ENCODE peak calls at places on chromosomes 11 and 22, in eight cellular contexts. One of them, this sample, is unnamed.

GRCh38 chr11:61495801-61496601 is 12.5 kb upstream of the LRRC10B start:
- DNase-seq in psoas muscle: no peak
- DNase-seq in adrenal gland: peak; percentile 34
- DNase-seq in sigmoid colon: no peak
- DNase-seq in AG04450: peak; percentile 42
- DNase-seq in tibial nerve: no peak
- DNase-seq in pancreas: no peak
- DNase-seq in foreskin fibroblast: no peak
- DNase-seq in this sample: no peak

GRCh38 chr11:87251560-87251959 is 213.8 kb downstream of the TMEM135 start:
- DNase-seq in psoas muscle: no peak
- DNase-seq in adrenal gland: no peak
- DNase-seq in sigmoid colon: no peak
- DNase-seq in AG04450: no peak
- DNase-seq in tibial nerve: no peak
- DNase-seq in pancreas: no peak
- DNase-seq in foreskin fibroblast: peak; percentile 17
- DNase-seq in this sample: no peak

GRCh38 chr11:123421589-123421988 is 8.5 kb upstream of the GRAMD1B start:
- DNase-seq in psoas muscle: no peak
- DNase-seq in adrenal gland: no peak
- DNase-seq in sigmoid colon: no peak
- DNase-seq in AG04450: no peak
- DNase-seq in tibial nerve: no peak
- DNase-seq in pancreas: no peak
- DNase-seq in foreskin fibroblast: no peak
- DNase-seq in this sample: no peak

GRCh38 chr11:28615542-28615941 is 507.4 kb downstream of the METTL15 start:
- DNase-seq in psoas muscle: no peak
- DNase-seq in adrenal gland: no peak
- DNase-seq in sigmoid colon: no peak
- DNase-seq in AG04450: no peak
- DNase-seq in tibial nerve: no peak
- DNase-seq in pancreas: no peak
- DNase-seq in foreskin fibroblast: no peak
- DNase-seq in this sample: no peak

GRCh38 chr11:16812274-16812673 is 73.8 kb downstream of the C11orf58 start:
- DNase-seq in psoas muscle: no peak
- DNase-seq in adrenal gland: no peak
- DNase-seq in sigmoid colon: peak; percentile 24
- DNase-seq in AG04450: no peak
- DNase-seq in tibial nerve: no peak
- DNase-seq in pancreas: no peak
- DNase-seq in foreskin fibroblast: no peak
- DNase-seq in this sample: no peak

GRCh38 chr22:45318558-45319318 is 9.0 kb downstream of the FAM118A start:
- DNase-seq in psoas muscle: no peak
- DNase-seq in adrenal gland: no peak
- DNase-seq in sigmoid colon: no peak
- DNase-seq in AG04450: no peak
- DNase-seq in tibial nerve: no peak
- DNase-seq in pancreas: no peak
- DNase-seq in foreskin fibroblast: no peak
- DNase-seq in this sample: no peak

GRCh38 chr11:111329306-111330204 is 31.2 kb downstream of the POU2AF3 start:
- DNase-seq in psoas muscle: peak; percentile 82
- DNase-seq in adrenal gland: peak; percentile 43
- DNase-seq in sigmoid colon: peak; percentile 81
- DNase-seq in AG04450: no peak
- DNase-seq in tibial nerve: no peak
- DNase-seq in pancreas: peak; percentile 50
- DNase-seq in foreskin fibroblast: no peak
- DNase-seq in this sample: no peak

GRCh38 chr11:46360878-46361277 is 13.6 kb downstream of the DGKZ start:
- DNase-seq in psoas muscle: no peak
- DNase-seq in adrenal gland: no peak
- DNase-seq in sigmoid colon: no peak
- DNase-seq in AG04450: no peak
- DNase-seq in tibial nerve: no peak
- DNase-seq in pancreas: no peak
- DNase-seq in foreskin fibroblast: no peak
- DNase-seq in this sample: no peak

GRCh38 chr11:113932788-113933187 is 28.2 kb downstream of the HTR3B start:
- DNase-seq in psoas muscle: no peak
- DNase-seq in adrenal gland: no peak
- DNase-seq in sigmoid colon: no peak
- DNase-seq in AG04450: no peak
- DNase-seq in tibial nerve: no peak
- DNase-seq in pancreas: no peak
- DNase-seq in foreskin fibroblast: no peak
- DNase-seq in this sample: no peak

GRCh38 chr11:43894546-43894945 is 13.9 kb downstream of the ALKBH3 start:
- DNase-seq in psoas muscle: no peak
- DNase-seq in adrenal gland: no peak
- DNase-seq in sigmoid colon: no peak
- DNase-seq in AG04450: no peak
- DNase-seq in tibial nerve: no peak
- DNase-seq in pancreas: no peak
- DNase-seq in foreskin fibroblast: no peak
- DNase-seq in this sample: no peak

GRCh38 chr22:29870574-29870973 is 12.4 kb upstream of the MTMR3 start:
- DNase-seq in psoas muscle: no peak
- DNase-seq in adrenal gland: no peak
- DNase-seq in sigmoid colon: no peak
- DNase-seq in AG04450: no peak
- DNase-seq in tibial nerve: no peak
- DNase-seq in pancreas: no peak
- DNase-seq in foreskin fibroblast: no peak
- DNase-seq in this sample: no peak

GRCh38 chr11:84358034-84358433 is 1071.9 kb upstream of the CCDC90B start:
- DNase-seq in psoas muscle: no peak
- DNase-seq in adrenal gland: no peak
- DNase-seq in sigmoid colon: no peak
- DNase-seq in AG04450: no peak
- DNase-seq in tibial nerve: no peak
- DNase-seq in pancreas: no peak
- DNase-seq in foreskin fibroblast: no peak
- DNase-seq in this sample: no peak

GRCh38 chr22:41302016-41302767 is 867 bp downstream of the ZC3H7B start:
- DNase-seq in psoas muscle: no peak
- DNase-seq in adrenal gland: no peak
- DNase-seq in sigmoid colon: no peak
- DNase-seq in AG04450: no peak
- DNase-seq in tibial nerve: no peak
- DNase-seq in pancreas: no peak
- DNase-seq in foreskin fibroblast: peak; percentile 29
- DNase-seq in this sample: no peak

GRCh38 chr11:14645247-14645912 is 1.8 kb downstream of the PDE3B start:
- DNase-seq in psoas muscle: no peak
- DNase-seq in adrenal gland: no peak
- DNase-seq in sigmoid colon: no peak
- DNase-seq in AG04450: no peak
- DNase-seq in tibial nerve: no peak
- DNase-seq in pancreas: no peak
- DNase-seq in foreskin fibroblast: peak; percentile 65
- DNase-seq in this sample: no peak

GRCh38 chr11:16791494-16791961 is 53.1 kb downstream of the C11orf58 start:
- DNase-seq in psoas muscle: no peak
- DNase-seq in adrenal gland: peak; percentile 38
- DNase-seq in sigmoid colon: no peak
- DNase-seq in AG04450: peak; percentile 78
- DNase-seq in tibial nerve: no peak
- DNase-seq in pancreas: no peak
- DNase-seq in foreskin fibroblast: peak; percentile 91
- DNase-seq in this sample: peak; percentile 88

GRCh38 chr11:104967493-104968364 is 645 bp downstream of the CASP4 start:
- DNase-seq in psoas muscle: no peak
- DNase-seq in adrenal gland: no peak
- DNase-seq in sigmoid colon: no peak
- DNase-seq in AG04450: no peak
- DNase-seq in tibial nerve: no peak
- DNase-seq in pancreas: no peak
- DNase-seq in foreskin fibroblast: peak; percentile 11
- DNase-seq in this sample: peak; percentile 29

GRCh38 chr11:104970756-104971155 is 2.4 kb upstream of the CASP4 start:
- DNase-seq in psoas muscle: no peak
- DNase-seq in adrenal gland: no peak
- DNase-seq in sigmoid colon: no peak
- DNase-seq in AG04450: no peak
- DNase-seq in tibial nerve: no peak
- DNase-seq in pancreas: no peak
- DNase-seq in foreskin fibroblast: no peak
- DNase-seq in this sample: no peak

GRCh38 chr11:104968856-104969776 is 742 bp upstream of the CASP4 start:
- DNase-seq in psoas muscle: peak; percentile 55
- DNase-seq in adrenal gland: peak; percentile 28
- DNase-seq in sigmoid colon: no peak
- DNase-seq in AG04450: no peak
- DNase-seq in tibial nerve: no peak
- DNase-seq in pancreas: peak; percentile 40
- DNase-seq in foreskin fibroblast: no peak
- DNase-seq in this sample: no peak

GRCh38 chr11:104968365-104968855 is at the start of gene CASP4:
- DNase-seq in psoas muscle: no peak
- DNase-seq in adrenal gland: peak; percentile 18
- DNase-seq in sigmoid colon: no peak
- DNase-seq in AG04450: peak; percentile 27
- DNase-seq in tibial nerve: no peak
- DNase-seq in pancreas: no peak
- DNase-seq in foreskin fibroblast: peak; percentile 89
- DNase-seq in this sample: peak; percentile 40

GRCh38 chr11:104973616-104974015 is 5.2 kb upstream of the CASP4 start:
- DNase-seq in psoas muscle: no peak
- DNase-seq in adrenal gland: no peak
- DNase-seq in sigmoid colon: no peak
- DNase-seq in AG04450: no peak
- DNase-seq in tibial nerve: no peak
- DNase-seq in pancreas: no peak
- DNase-seq in foreskin fibroblast: no peak
- DNase-seq in this sample: no peak
- H3K4me3 ChIP-seq in psoas muscle: no peak overlapping the region
- H3K4me3 ChIP-seq in adrenal gland: no peak overlapping the region
- H3K4me3 ChIP-seq in sigmoid colon: no peak overlapping the region
- H3K4me3 ChIP-seq in AG04450: no peak overlapping the region
- H3K4me3 ChIP-seq in tibial nerve: no peak overlapping the region
- H3K4me3 ChIP-seq in pancreas: no peak overlapping the region
- H3K4me3 ChIP-seq in foreskin fibroblast: no peak overlapping the region
- H3K4me3 ChIP-seq in this sample: no peak overlapping the region

GRCh38 chr22:43288807-43289417 is 54.3 kb downstream of the SCUBE1 start:
- DNase-seq in psoas muscle: no peak
- DNase-seq in adrenal gland: no peak
- DNase-seq in sigmoid colon: no peak
- DNase-seq in AG04450: no peak
- DNase-seq in tibial nerve: no peak
- DNase-seq in pancreas: no peak
- DNase-seq in foreskin fibroblast: no peak
- DNase-seq in this sample: no peak
- H3K4me3 ChIP-seq in psoas muscle: no peak overlapping the region
- H3K4me3 ChIP-seq in adrenal gland: peak overlapping the region; percentile 1
- H3K4me3 ChIP-seq in sigmoid colon: no peak overlapping the region
- H3K4me3 ChIP-seq in AG04450: peak overlapping the region; percentile 42
- H3K4me3 ChIP-seq in tibial nerve: no peak overlapping the region
- H3K4me3 ChIP-seq in pancreas: no peak overlapping the region
- H3K4me3 ChIP-seq in foreskin fibroblast: peak overlapping the region; percentile 36
- H3K4me3 ChIP-seq in this sample: no peak overlapping the region

DNA sequence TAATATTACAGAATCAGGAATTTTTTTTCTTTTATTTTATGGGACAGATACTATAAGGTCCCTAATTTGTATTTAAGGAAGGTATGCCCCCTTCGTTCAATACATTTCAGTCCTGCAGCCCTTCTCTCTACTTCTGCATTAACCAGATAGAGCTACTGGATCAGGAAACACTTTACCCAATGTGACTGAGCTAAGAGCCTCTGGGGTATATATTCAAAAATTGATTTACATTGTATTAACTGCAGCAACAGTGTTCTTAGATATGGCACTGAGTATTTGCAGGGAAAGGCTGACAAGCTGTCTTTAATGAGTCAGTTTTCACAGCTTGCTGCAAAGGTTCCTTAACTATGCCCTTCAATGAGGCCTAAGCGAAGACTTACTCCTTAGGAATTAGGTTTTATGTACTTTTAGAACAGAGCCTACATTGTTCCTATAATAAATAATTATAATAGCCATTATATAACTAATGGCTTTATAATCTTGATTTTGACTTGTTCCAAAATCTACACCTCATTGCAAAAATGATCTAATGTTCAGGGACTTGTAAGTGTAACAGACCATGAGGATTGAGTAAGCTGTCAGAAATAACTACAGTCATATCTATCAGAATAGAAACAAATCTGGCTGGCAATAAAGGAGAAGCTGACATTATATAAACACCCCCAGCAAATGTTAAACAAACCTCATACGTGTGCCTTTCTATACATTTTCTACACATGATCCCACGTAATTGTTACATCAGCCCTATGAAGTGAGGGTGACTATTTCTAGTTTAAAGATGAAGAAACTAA is 55.0 kb downstream of the DDI1 start:
- DNase-seq in psoas muscle: no peak
- DNase-seq in adrenal gland: no peak
- DNase-seq in sigmoid colon: no peak
- DNase-seq in AG04450: no peak
- DNase-seq in tibial nerve: no peak
- DNase-seq in pancreas: no peak
- DNase-seq in foreskin fibroblast: no peak
- DNase-seq in this sample: no peak
- H3K4me3 ChIP-seq in psoas muscle: no peak overlapping the region
- H3K4me3 ChIP-seq in adrenal gland: no peak overlapping the region
- H3K4me3 ChIP-seq in sigmoid colon: no peak overlapping the region
- H3K4me3 ChIP-seq in AG04450: no peak overlapping the region
- H3K4me3 ChIP-seq in tibial nerve: no peak overlapping the region
- H3K4me3 ChIP-seq in pancreas: no peak overlapping the region
- H3K4me3 ChIP-seq in foreskin fibroblast: no peak overlapping the region
- H3K4me3 ChIP-seq in this sample: no peak overlapping the region

GRCh38 chr22:35917651-35918050 is 111.0 kb downstream of the RBFOX2 start:
- DNase-seq in psoas muscle: no peak
- DNase-seq in adrenal gland: no peak
- DNase-seq in sigmoid colon: no peak
- DNase-seq in AG04450: no peak
- DNase-seq in tibial nerve: no peak
- DNase-seq in pancreas: no peak
- DNase-seq in foreskin fibroblast: no peak
- DNase-seq in this sample: no peak

GRCh38 chr22:35914357-35914664 is 114.3 kb downstream of the RBFOX2 start:
- DNase-seq in psoas muscle: no peak
- DNase-seq in adrenal gland: no peak
- DNase-seq in sigmoid colon: no peak
- DNase-seq in AG04450: no peak
- DNase-seq in tibial nerve: no peak
- DNase-seq in pancreas: no peak
- DNase-seq in foreskin fibroblast: no peak
- DNase-seq in this sample: no peak

GRCh38 chr22:35914665-35915476 is 113.8 kb downstream of the RBFOX2 start:
- DNase-seq in psoas muscle: peak; percentile 55
- DNase-seq in adrenal gland: peak; percentile 70
- DNase-seq in sigmoid colon: peak; percentile 83
- DNase-seq in AG04450: peak; percentile 75
- DNase-seq in tibial nerve: peak; percentile 22
- DNase-seq in pancreas: peak; percentile 40
- DNase-seq in foreskin fibroblast: peak; percentile 93
- DNase-seq in this sample: peak; percentile 70

GRCh38 chr22:35913925-35914324 is 114.7 kb downstream of the RBFOX2 start:
- DNase-seq in psoas muscle: no peak
- DNase-seq in adrenal gland: no peak
- DNase-seq in sigmoid colon: no peak
- DNase-seq in AG04450: no peak
- DNase-seq in tibial nerve: no peak
- DNase-seq in pancreas: no peak
- DNase-seq in foreskin fibroblast: no peak
- DNase-seq in this sample: no peak

GRCh38 chr22:35915477-35916013 is 113.1 kb downstream of the RBFOX2 start:
- DNase-seq in psoas muscle: no peak
- DNase-seq in adrenal gland: no peak
- DNase-seq in sigmoid colon: no peak
- DNase-seq in AG04450: no peak
- DNase-seq in tibial nerve: no peak
- DNase-seq in pancreas: no peak
- DNase-seq in foreskin fibroblast: peak; percentile 68
- DNase-seq in this sample: no peak
- H3K4me3 ChIP-seq in psoas muscle: peak overlapping the region; percentile 68
- H3K4me3 ChIP-seq in adrenal gland: peak overlapping the region; percentile 59
- H3K4me3 ChIP-seq in sigmoid colon: peak overlapping the region; percentile 51
- H3K4me3 ChIP-seq in AG04450: peak overlapping the region; percentile 21
- H3K4me3 ChIP-seq in tibial nerve: peak overlapping the region; percentile 55
- H3K4me3 ChIP-seq in pancreas: no peak overlapping the region
- H3K4me3 ChIP-seq in foreskin fibroblast: peak overlapping the region; percentile 63
- H3K4me3 ChIP-seq in this sample: peak overlapping the region; percentile 60